ENCODE peak calls at places on chromosome 5, in four cellular contexts. Q is G401; R is effector memory CD4-positive, alpha-beta T cell; X is cardiac septum. I is an unnamed sample.

GRCh38 chr5:45132972-45133371 is 324.2 kb downstream of the MRPS30 start:
- DNase-seq in Q (no peak), R (no peak), X (no peak), I (no peak)

GRCh38 chr5:86909461-86909881 is 291.7 kb downstream of the COX7C start:
- DNase-seq in R (no peak), Q (no peak), X (no peak), I (no peak)

GRCh38 chr5:140113180-140113698 is 670 bp upstream of the PURA start:
- DNase-seq in Q (peak), R (peak), X (no peak), I (no peak)

GRCh38 chr5:179269781-179270543 is 75.3 kb downstream of the ADAMTS2 start:
- DNase-seq in Q (no peak), X (peak), R (no peak), I (no peak)

GRCh38 chr5:73591698-73592501 is 26.4 kb downstream of the UTP15 start:
- DNase-seq in X (no peak), R (no peak), Q (no peak), I (no peak)

GRCh38 chr5:2779459-2779858 is 28.0 kb upstream of the IRX2 start:
- DNase-seq in Q (no peak), R (no peak), X (no peak), I (no peak)

GRCh38 chr5:180424094-180424493 is 70.1 kb upstream of the CNOT6 start:
- DNase-seq in R (no peak), X (no peak), Q (peak), I (no peak)

GRCh38 chr5:7850533-7851239 is at the start of gene CFAP90:
- DNase-seq in X (no peak), R (peak), Q (peak), I (no peak)

GRCh38 chr5:150222906-150223305 is 33.0 kb downstream of the SLC6A7 start:
- DNase-seq in R (no peak), X (no peak), Q (no peak), I (no peak)

GRCh38 chr5:115634343-115635132 is 8.7 kb upstream of the TMED7 start:
- DNase-seq in R (peak), Q (peak), X (peak), I (peak)

GRCh38 chr5:153601377-153601776 is 110.9 kb downstream of the GRIA1 start:
- DNase-seq in X (no peak), R (no peak), Q (no peak), I (no peak)

GRCh38 chr5:145775893-145776444 is 59.2 kb downstream of the PRELID2 start:
- DNase-seq in X (no peak), R (no peak), Q (no peak), I (peak)

GRCh38 chr5:150189728-150190502 is at the start of gene SLC6A7:
- DNase-seq in R (no peak), X (no peak), Q (peak), I (no peak)

GRCh38 chr5:79800979-79801827 is 111.6 kb downstream of the CMYA5 start:
- DNase-seq in X (no peak), Q (no peak), R (no peak), I (no peak)

GRCh38 chr5:164422400-164422799 is 917.0 kb downstream of the MAT2B start:
- DNase-seq in Q (no peak), R (no peak), X (no peak), I (no peak)

GRCh38 chr5:81755320-81755719 is 4.4 kb upstream of the SSBP2 start:
- DNase-seq in X (no peak), R (no peak), Q (no peak), I (no peak)

GRCh38 chr5:153043876-153044275 is 446.6 kb upstream of the GRIA1 start:
- DNase-seq in R (no peak), Q (no peak), X (no peak), I (no peak)

GRCh38 chr5:55668356-55668755 is 43.8 kb downstream of the SLC38A9 start:
- DNase-seq in R (no peak), X (no peak), Q (no peak), I (no peak)

GRCh38 chr5:105762728-105763127 is 1908.0 kb downstream of the EFNA5 start:
- DNase-seq in R (no peak), X (no peak), Q (no peak), I (no peak)

GRCh38 chr5:25020454-25020853 is 375.7 kb upstream of the CDH10 start:
- DNase-seq in R (no peak), X (no peak), Q (no peak), I (no peak)

GRCh38 chr5:163619951-163620350 is 114.5 kb downstream of the MAT2B start:
- DNase-seq in R (no peak), X (no peak), Q (no peak), I (no peak)

GRCh38 chr5:126369995-126370731 is 53.0 kb upstream of the GRAMD2B start:
- DNase-seq in X (no peak), R (no peak), Q (peak), I (no peak)

GRCh38 chr5:170269579-170269978 is 28.0 kb downstream of the LCP2 start:
- DNase-seq in X (no peak), Q (no peak), R (peak), I (no peak)

GRCh38 chr5:37248387-37248969 is 698 bp downstream of the CPLANE1 start:
- DNase-seq in X (no peak), R (no peak), Q (peak), I (peak)

GRCh38 chr5:173138707-173139106 is 5.6 kb upstream of the BNIP1 start:
- DNase-seq in R (no peak), X (no peak), Q (no peak), I (no peak)